ENCODE peak calls at places on chromosomes 13 and 19, in six cellular contexts. One of them, this sample, is unnamed.

GRCh38 chr19:2461751-2462634 is 5.2 kb upstream of the LMNB2 start:
- DNase-seq in heart left ventricle: peak
- DNase-seq in stimulated activated CD4-positive, alpha-beta T cell treated with anti-CD3 and anti-CD28 coated beads, Interleukin-15, amount 100 ng/mL, for 1 hour: no peak
- DNase-seq in non-pigmented ciliary epithelial cell: no peak
- DNase-seq in fibroblast of pulmonary artery: peak
- DNase-seq in astrocyte of the hippocampus: peak
- DNase-seq in this sample: no peak

GRCh38 chr13:100875392-100876043 is 200.9 kb upstream of the TMTC4 start:
- DNase-seq in heart left ventricle: no peak
- DNase-seq in stimulated activated CD4-positive, alpha-beta T cell treated with anti-CD3 and anti-CD28 coated beads, Interleukin-15, amount 100 ng/mL, for 1 hour: no peak
- DNase-seq in non-pigmented ciliary epithelial cell: peak
- DNase-seq in fibroblast of pulmonary artery: peak
- DNase-seq in astrocyte of the hippocampus: peak
- DNase-seq in this sample: peak

GRCh38 chr19:35135389-35135909 is 590 bp upstream of the LGI4 start:
- DNase-seq in heart left ventricle: peak
- DNase-seq in stimulated activated CD4-positive, alpha-beta T cell treated with anti-CD3 and anti-CD28 coated beads, Interleukin-15, amount 100 ng/mL, for 1 hour: no peak
- DNase-seq in non-pigmented ciliary epithelial cell: no peak
- DNase-seq in fibroblast of pulmonary artery: peak
- DNase-seq in astrocyte of the hippocampus: peak
- DNase-seq in this sample: no peak

GRCh38 chr13:19685034-19685433 is 51.6 kb downstream of the MPHOSPH8 start:
- DNase-seq in heart left ventricle: no peak
- DNase-seq in stimulated activated CD4-positive, alpha-beta T cell treated with anti-CD3 and anti-CD28 coated beads, Interleukin-15, amount 100 ng/mL, for 1 hour: no peak
- DNase-seq in non-pigmented ciliary epithelial cell: no peak
- DNase-seq in fibroblast of pulmonary artery: no peak
- DNase-seq in astrocyte of the hippocampus: no peak
- DNase-seq in this sample: no peak

GRCh38 chr13:74770361-74770760 is 636.2 kb upstream of the KLF12 start:
- DNase-seq in heart left ventricle: no peak
- DNase-seq in stimulated activated CD4-positive, alpha-beta T cell treated with anti-CD3 and anti-CD28 coated beads, Interleukin-15, amount 100 ng/mL, for 1 hour: no peak
- DNase-seq in non-pigmented ciliary epithelial cell: peak
- DNase-seq in fibroblast of pulmonary artery: peak
- DNase-seq in astrocyte of the hippocampus: peak
- DNase-seq in this sample: peak

GRCh38 chr19:1661995-1662394 is 9.6 kb upstream of the TCF3 start:
- DNase-seq in heart left ventricle: no peak
- DNase-seq in stimulated activated CD4-positive, alpha-beta T cell treated with anti-CD3 and anti-CD28 coated beads, Interleukin-15, amount 100 ng/mL, for 1 hour: no peak
- DNase-seq in non-pigmented ciliary epithelial cell: no peak
- DNase-seq in fibroblast of pulmonary artery: no peak
- DNase-seq in astrocyte of the hippocampus: no peak
- DNase-seq in this sample: no peak

GRCh38 chr13:44879452-44880058 is 109.7 kb downstream of the NUFIP1 start:
- DNase-seq in heart left ventricle: no peak
- DNase-seq in stimulated activated CD4-positive, alpha-beta T cell treated with anti-CD3 and anti-CD28 coated beads, Interleukin-15, amount 100 ng/mL, for 1 hour: no peak
- DNase-seq in non-pigmented ciliary epithelial cell: peak
- DNase-seq in fibroblast of pulmonary artery: peak
- DNase-seq in astrocyte of the hippocampus: peak
- DNase-seq in this sample: no peak

GRCh38 chr13:109355129-109355528 is 431.3 kb downstream of the IRS2 start:
- DNase-seq in heart left ventricle: no peak
- DNase-seq in stimulated activated CD4-positive, alpha-beta T cell treated with anti-CD3 and anti-CD28 coated beads, Interleukin-15, amount 100 ng/mL, for 1 hour: no peak
- DNase-seq in non-pigmented ciliary epithelial cell: no peak
- DNase-seq in fibroblast of pulmonary artery: no peak
- DNase-seq in astrocyte of the hippocampus: no peak
- DNase-seq in this sample: no peak

GRCh38 chr13:111184685-111185401 is 69.7 kb downstream of the ARHGEF7 start:
- DNase-seq in heart left ventricle: peak
- DNase-seq in stimulated activated CD4-positive, alpha-beta T cell treated with anti-CD3 and anti-CD28 coated beads, Interleukin-15, amount 100 ng/mL, for 1 hour: no peak
- DNase-seq in non-pigmented ciliary epithelial cell: no peak
- DNase-seq in fibroblast of pulmonary artery: no peak
- DNase-seq in astrocyte of the hippocampus: no peak
- DNase-seq in this sample: no peak

GRCh38 chr13:23129329-23129728 is 51.5 kb upstream of the SGCG start:
- DNase-seq in heart left ventricle: no peak
- DNase-seq in stimulated activated CD4-positive, alpha-beta T cell treated with anti-CD3 and anti-CD28 coated beads, Interleukin-15, amount 100 ng/mL, for 1 hour: no peak
- DNase-seq in non-pigmented ciliary epithelial cell: no peak
- DNase-seq in fibroblast of pulmonary artery: no peak
- DNase-seq in astrocyte of the hippocampus: no peak
- DNase-seq in this sample: no peak

GRCh38 chr19:35908977-35909683 is 1.0 kb upstream of the TYROBP start:
- DNase-seq in heart left ventricle: peak
- DNase-seq in stimulated activated CD4-positive, alpha-beta T cell treated with anti-CD3 and anti-CD28 coated beads, Interleukin-15, amount 100 ng/mL, for 1 hour: no peak
- DNase-seq in non-pigmented ciliary epithelial cell: no peak
- DNase-seq in fibroblast of pulmonary artery: no peak
- DNase-seq in astrocyte of the hippocampus: no peak
- DNase-seq in this sample: no peak

GRCh38 chr13:39542361-39542760 is 60.6 kb downstream of the LHFPL6 start:
- DNase-seq in heart left ventricle: no peak
- DNase-seq in stimulated activated CD4-positive, alpha-beta T cell treated with anti-CD3 and anti-CD28 coated beads, Interleukin-15, amount 100 ng/mL, for 1 hour: no peak
- DNase-seq in non-pigmented ciliary epithelial cell: no peak
- DNase-seq in fibroblast of pulmonary artery: no peak
- DNase-seq in astrocyte of the hippocampus: no peak
- DNase-seq in this sample: no peak

GRCh38 chr13:54953786-54954185 is 1925.2 kb downstream of the OLFM4 start:
- DNase-seq in heart left ventricle: no peak
- DNase-seq in stimulated activated CD4-positive, alpha-beta T cell treated with anti-CD3 and anti-CD28 coated beads, Interleukin-15, amount 100 ng/mL, for 1 hour: no peak
- DNase-seq in non-pigmented ciliary epithelial cell: no peak
- DNase-seq in fibroblast of pulmonary artery: no peak
- DNase-seq in astrocyte of the hippocampus: no peak
- DNase-seq in this sample: no peak

GRCh38 chr19:53598361-53598760 is 33.4 kb upstream of the DPRX start:
- DNase-seq in heart left ventricle: no peak
- DNase-seq in stimulated activated CD4-positive, alpha-beta T cell treated with anti-CD3 and anti-CD28 coated beads, Interleukin-15, amount 100 ng/mL, for 1 hour: no peak
- DNase-seq in non-pigmented ciliary epithelial cell: no peak
- DNase-seq in fibroblast of pulmonary artery: no peak
- DNase-seq in astrocyte of the hippocampus: no peak
- DNase-seq in this sample: no peak

GRCh38 chr13:41019027-41019487 is at the start of gene ELF1:
- DNase-seq in heart left ventricle: no peak
- DNase-seq in stimulated activated CD4-positive, alpha-beta T cell treated with anti-CD3 and anti-CD28 coated beads, Interleukin-15, amount 100 ng/mL, for 1 hour: peak
- DNase-seq in non-pigmented ciliary epithelial cell: no peak
- DNase-seq in fibroblast of pulmonary artery: peak
- DNase-seq in astrocyte of the hippocampus: peak
- DNase-seq in this sample: no peak

GRCh38 chr19:39362682-39363657 is 20.7 kb downstream of the SAMD4B start:
- DNase-seq in heart left ventricle: no peak
- DNase-seq in stimulated activated CD4-positive, alpha-beta T cell treated with anti-CD3 and anti-CD28 coated beads, Interleukin-15, amount 100 ng/mL, for 1 hour: no peak
- DNase-seq in non-pigmented ciliary epithelial cell: peak
- DNase-seq in fibroblast of pulmonary artery: peak
- DNase-seq in astrocyte of the hippocampus: peak
- DNase-seq in this sample: no peak

GRCh38 chr13:20955496-20955895 is 53.0 kb upstream of the XPO4 start:
- DNase-seq in heart left ventricle: no peak
- DNase-seq in stimulated activated CD4-positive, alpha-beta T cell treated with anti-CD3 and anti-CD28 coated beads, Interleukin-15, amount 100 ng/mL, for 1 hour: no peak
- DNase-seq in non-pigmented ciliary epithelial cell: no peak
- DNase-seq in fibroblast of pulmonary artery: no peak
- DNase-seq in astrocyte of the hippocampus: no peak
- DNase-seq in this sample: no peak

GRCh38 chr13:28204690-28205443 is 66.5 kb downstream of the PAN3 start:
- DNase-seq in heart left ventricle: no peak
- DNase-seq in stimulated activated CD4-positive, alpha-beta T cell treated with anti-CD3 and anti-CD28 coated beads, Interleukin-15, amount 100 ng/mL, for 1 hour: no peak
- DNase-seq in non-pigmented ciliary epithelial cell: no peak
- DNase-seq in fibroblast of pulmonary artery: no peak
- DNase-seq in astrocyte of the hippocampus: no peak
- DNase-seq in this sample: no peak

GRCh38 chr19:16946951-16947940 is 58.4 kb downstream of the F2RL3 start:
- DNase-seq in heart left ventricle: no peak
- DNase-seq in stimulated activated CD4-positive, alpha-beta T cell treated with anti-CD3 and anti-CD28 coated beads, Interleukin-15, amount 100 ng/mL, for 1 hour: no peak
- DNase-seq in non-pigmented ciliary epithelial cell: no peak
- DNase-seq in fibroblast of pulmonary artery: no peak
- DNase-seq in astrocyte of the hippocampus: no peak
- DNase-seq in this sample: no peak

This sample was measured in GM04503.